ENCODE peak calls at places on chromosomes 7 and 10, in eight cellular contexts. L is H1, K is NAMALWA, H is A549, P is osteocyte, W is neural progenitor cell, U is upper lobe of right lung, M is iris pigment epithelial cell. R is an unnamed sample.

GRCh38 chr7:836429-836828 is 4.2 kb downstream of the SUN1 start:
- DNase-seq in L (no peak), K (no peak), H (peak), P (no peak), W (peak), U (no peak), M (peak), R (no peak)

GRCh38 chr10:132974249-132974796 is 32.0 kb upstream of the CFAP46 start:
- DNase-seq in L (no peak), K (no peak), H (no peak), P (no peak), W (no peak), U (no peak), M (no peak), R (no peak)

GRCh38 chr7:7641129-7641663 is 644 bp downstream of the UMAD1 start:
- DNase-seq in L (no peak), K (peak), H (no peak), P (no peak), W (no peak), U (no peak), M (no peak), R (no peak)

GRCh38 chr10:32983333-32983909 is 25.4 kb upstream of the ITGB1 start:
- DNase-seq in L (no peak), K (no peak), H (peak), P (no peak), W (no peak), U (no peak), M (peak), R (no peak)

GRCh38 chr10:19331164-19331563 is 282.6 kb downstream of the MALRD1 start:
- DNase-seq in L (no peak), K (no peak), H (no peak), P (no peak), W (no peak), U (no peak), M (no peak), R (no peak)

GRCh38 chr10:89327803-89328441 is at the start of gene IFIT3:
- DNase-seq in L (no peak), K (peak), H (peak), P (no peak), W (no peak), U (no peak), M (peak), R (peak)

GRCh38 chr10:91345716-91346115 is 64.4 kb upstream of the HECTD2 start:
- DNase-seq in L (no peak), K (no peak), H (no peak), P (no peak), W (no peak), U (no peak), M (no peak), R (no peak)

GRCh38 chr7:117982071-117983055 is 109.1 kb upstream of the CTTNBP2 start:
- DNase-seq in L (no peak), K (no peak), H (no peak), P (no peak), W (no peak), U (no peak), M (peak), R (no peak)

GRCh38 chr7:98387136-98387535 is 13.8 kb downstream of the BAIAP2L1 start:
- DNase-seq in L (no peak), K (peak), H (no peak), P (no peak), W (no peak), U (no peak), M (no peak), R (no peak)

GRCh38 chr10:113965683-113966082 is 78.0 kb upstream of the ADRB1 start:
- DNase-seq in L (no peak), K (peak), H (no peak), P (no peak), W (no peak), U (no peak), M (no peak), R (no peak)

GRCh38 chr7:44977304-44977858 is 1.4 kb downstream of the MYO1G start:
- DNase-seq in L (no peak), K (no peak), H (no peak), P (no peak), W (no peak), U (no peak), M (no peak), R (no peak)

GRCh38 chr7:16587785-16588184 is 57.8 kb downstream of the ANKMY2 start:
- DNase-seq in L (no peak), K (no peak), H (no peak), P (no peak), W (peak), U (no peak), M (no peak), R (no peak)

GRCh38 chr7:137547477-137547876 is 203.9 kb upstream of the PTN start:
- DNase-seq in L (no peak), K (no peak), H (no peak), P (no peak), W (no peak), U (no peak), M (no peak), R (no peak)

GRCh38 chr7:42269161-42269560 is 32.2 kb upstream of the GLI3 start:
- DNase-seq in L (no peak), K (peak), H (no peak), P (no peak), W (no peak), U (no peak), M (no peak), R (no peak)

GRCh38 chr10:110395350-110396283 is 90.9 kb upstream of the SMNDC1 start:
- DNase-seq in L (no peak), K (no peak), H (peak), P (no peak), W (no peak), U (no peak), M (peak), R (no peak)

GRCh38 chr10:89029201-89029600 is 38.6 kb downstream of the FAS start:
- DNase-seq in L (no peak), K (no peak), H (no peak), P (no peak), W (no peak), U (no peak), M (no peak), R (no peak)

GRCh38 chr10:7388602-7389001 is 22.2 kb downstream of the SFMBT2 start:
- DNase-seq in L (no peak), K (no peak), H (no peak), P (peak), W (no peak), U (no peak), M (no peak), R (no peak)

GRCh38 chr7:26930201-26930600 is 65.8 kb upstream of the SKAP2 start:
- DNase-seq in L (no peak), K (no peak), H (no peak), P (no peak), W (no peak), U (no peak), M (no peak), R (no peak)

GRCh38 chr7:123675092-123675473 is 19.4 kb downstream of the LMOD2 start:
- DNase-seq in L (no peak), K (no peak), H (no peak), P (no peak), W (no peak), U (no peak), M (peak), R (no peak)

GRCh38 chr10:129161184-129161583 is 305.9 kb upstream of the MGMT start:
- DNase-seq in L (peak), K (no peak), H (no peak), P (no peak), W (peak), U (no peak), M (peak), R (no peak)

GRCh38 chr7:42736931-42737330 is 174.9 kb downstream of the C7orf25 start:
- DNase-seq in L (no peak), K (no peak), H (peak), P (no peak), W (peak), U (no peak), M (peak), R (no peak)

GRCh38 chr10:68989317-68989990 is 851 bp downstream of the KIFBP start:
- DNase-seq in L (no peak), K (no peak), H (no peak), P (no peak), W (no peak), U (no peak), M (peak), R (no peak)

GRCh38 chr7:151451626-151452025 is 11.7 kb upstream of the CRYGN start:
- DNase-seq in L (no peak), K (no peak), H (no peak), P (no peak), W (no peak), U (peak), M (no peak), R (peak)

GRCh38 chr7:117019786-117020604 is 66.7 kb downstream of the ST7 start:
- DNase-seq in L (no peak), K (no peak), H (peak), P (peak), W (peak), U (no peak), M (peak), R (no peak)

GRCh38 chr10:75468612-75469011 is 37.2 kb downstream of the LRMDA start:
- DNase-seq in L (no peak), K (no peak), H (no peak), P (no peak), W (no peak), U (no peak), M (no peak), R (no peak)

GRCh38 chr10:89279449-89279869 is 22.4 kb upstream of the IFIT2 start:
- DNase-seq in L (no peak), K (no peak), H (peak), P (no peak), W (no peak), U (no peak), M (peak), R (no peak)

GRCh38 chr7:44496385-44496784 is 5.9 kb upstream of the NUDCD3 start:
- DNase-seq in L (no peak), K (no peak), H (no peak), P (no peak), W (no peak), U (no peak), M (no peak), R (no peak)

GRCh38 chr7:125136341-125136740 is 206.7 kb upstream of the POT1 start:
- DNase-seq in L (no peak), K (no peak), H (no peak), P (no peak), W (peak), U (no peak), M (no peak), R (no peak)

GRCh38 chr7:8389898-8390642 is 43.3 kb upstream of the NXPH1 start:
- DNase-seq in L (peak), K (peak), H (peak), P (no peak), W (peak), U (no peak), M (no peak), R (no peak)

GRCh38 chr10:5508161-5508604 is 8.8 kb upstream of the CALML5 start:
- DNase-seq in L (no peak), K (no peak), H (no peak), P (no peak), W (no peak), U (peak), M (no peak), R (no peak)